ENCODE peak calls at places on chromosomes 5 and 9, in six cellular contexts. One of them, this sample, is unnamed.

GRCh38 chr9:127603226-127603625 is 8.9 kb upstream of the STXBP1 start:
- DNase-seq in brain microvascular endothelial cell: no peak
- DNase-seq in AG04450: no peak
- DNase-seq in tibial nerve: no peak
- DNase-seq in RWPE1: no peak
- DNase-seq in substantia nigra: no peak
- DNase-seq in this sample: no peak

GRCh38 chr9:132782106-132782505 is 96.0 kb downstream of the AK8 start:
- DNase-seq in brain microvascular endothelial cell: no peak
- DNase-seq in substantia nigra: no peak
- DNase-seq in tibial nerve: no peak
- DNase-seq in AG04450: no peak
- DNase-seq in RWPE1: no peak
- DNase-seq in this sample: no peak

GRCh38 chr9:108854641-108855528 is 901 bp downstream of the ACTL7B start:
- DNase-seq in tibial nerve: no peak
- DNase-seq in RWPE1: no peak
- DNase-seq in substantia nigra: no peak
- DNase-seq in brain microvascular endothelial cell: no peak
- DNase-seq in AG04450: no peak
- DNase-seq in this sample: no peak

GRCh38 chr5:107744418-107745330 is 73.9 kb upstream of the EFNA5 start:
- DNase-seq in RWPE1: no peak
- DNase-seq in AG04450: no peak
- DNase-seq in brain microvascular endothelial cell: no peak
- DNase-seq in tibial nerve: no peak
- DNase-seq in substantia nigra: no peak
- DNase-seq in this sample: no peak

GRCh38 chr5:170576602-170577584 is 73.1 kb downstream of the KCNIP1 start:
- DNase-seq in brain microvascular endothelial cell: no peak
- DNase-seq in RWPE1: no peak
- DNase-seq in substantia nigra: no peak
- DNase-seq in AG04450: no peak
- DNase-seq in tibial nerve: no peak
- DNase-seq in this sample: no peak

GRCh38 chr5:7209583-7210139 is 186.3 kb upstream of the ADCY2 start:
- DNase-seq in substantia nigra: no peak
- DNase-seq in AG04450: no peak
- DNase-seq in RWPE1: no peak
- DNase-seq in brain microvascular endothelial cell: no peak
- DNase-seq in tibial nerve: peak
- DNase-seq in this sample: peak

GRCh38 chr5:128513816-128514215 is 24.2 kb downstream of the FBN2 start:
- DNase-seq in tibial nerve: no peak
- DNase-seq in AG04450: no peak
- DNase-seq in substantia nigra: no peak
- DNase-seq in brain microvascular endothelial cell: no peak
- DNase-seq in RWPE1: no peak
- DNase-seq in this sample: no peak

GRCh38 chr5:1363160-1363559 is 18.3 kb upstream of the CLPTM1L start:
- DNase-seq in AG04450: no peak
- DNase-seq in RWPE1: no peak
- DNase-seq in brain microvascular endothelial cell: no peak
- DNase-seq in substantia nigra: no peak
- DNase-seq in tibial nerve: no peak
- DNase-seq in this sample: no peak

GRCh38 chr5:171269717-171270116 is 39.3 kb upstream of the TLX3 start:
- DNase-seq in brain microvascular endothelial cell: no peak
- DNase-seq in RWPE1: peak
- DNase-seq in substantia nigra: no peak
- DNase-seq in tibial nerve: no peak
- DNase-seq in AG04450: peak
- DNase-seq in this sample: no peak

GRCh38 chr5:93340881-93341280 is 240.1 kb downstream of the NR2F1-AS1 start:
- DNase-seq in tibial nerve: no peak
- DNase-seq in brain microvascular endothelial cell: no peak
- DNase-seq in RWPE1: no peak
- DNase-seq in AG04450: no peak
- DNase-seq in substantia nigra: no peak
- DNase-seq in this sample: no peak
- H3K27ac ChIP-seq in tibial nerve: no peak
- H3K27ac ChIP-seq in brain microvascular endothelial cell: no peak
- H3K27ac ChIP-seq in RWPE1: no peak
- H3K27ac ChIP-seq in AG04450: no peak
- H3K27ac ChIP-seq in substantia nigra: no peak
- H3K27ac ChIP-seq in this sample: no peak

GRCh38 chr5:138605254-138605972 is 30.2 kb upstream of the HSPA9 start:
- DNase-seq in tibial nerve: no peak
- DNase-seq in brain microvascular endothelial cell: no peak
- DNase-seq in substantia nigra: no peak
- DNase-seq in RWPE1: no peak
- DNase-seq in AG04450: no peak
- DNase-seq in this sample: no peak

GRCh38 chr5:138611295-138612220 is 36.4 kb upstream of the HSPA9 start:
- DNase-seq in AG04450: no peak
- DNase-seq in tibial nerve: no peak
- DNase-seq in substantia nigra: peak
- DNase-seq in RWPE1: no peak
- DNase-seq in brain microvascular endothelial cell: no peak
- DNase-seq in this sample: no peak

GRCh38 chr5:138615461-138615860 is 40.3 kb upstream of the HSPA9 start:
- DNase-seq in RWPE1: no peak
- DNase-seq in brain microvascular endothelial cell: no peak
- DNase-seq in tibial nerve: no peak
- DNase-seq in substantia nigra: no peak
- DNase-seq in AG04450: no peak
- DNase-seq in this sample: no peak

GRCh38 chr5:138606378-138606777 is 31.2 kb upstream of the HSPA9 start:
- DNase-seq in AG04450: no peak
- DNase-seq in substantia nigra: no peak
- DNase-seq in brain microvascular endothelial cell: no peak
- DNase-seq in RWPE1: no peak
- DNase-seq in tibial nerve: no peak
- DNase-seq in this sample: no peak

GRCh38 chr5:138610468-138611294 is 35.5 kb upstream of the HSPA9 start:
- DNase-seq in substantia nigra: peak
- DNase-seq in RWPE1: no peak
- DNase-seq in AG04450: no peak
- DNase-seq in brain microvascular endothelial cell: no peak
- DNase-seq in tibial nerve: no peak
- DNase-seq in this sample: no peak
- H3K27ac ChIP-seq in substantia nigra: peak
- H3K27ac ChIP-seq in RWPE1: no peak
- H3K27ac ChIP-seq in AG04450: peak
- H3K27ac ChIP-seq in brain microvascular endothelial cell: no peak
- H3K27ac ChIP-seq in tibial nerve: no peak
- H3K27ac ChIP-seq in this sample: peak

GRCh38 chr5:168368854-168369253 is 77.4 kb downstream of the WWC1 start:
- DNase-seq in brain microvascular endothelial cell: no peak
- DNase-seq in AG04450: no peak
- DNase-seq in tibial nerve: no peak
- DNase-seq in substantia nigra: no peak
- DNase-seq in RWPE1: no peak
- DNase-seq in this sample: no peak

GRCh38 chr5:168364151-168364661 is 72.8 kb downstream of the WWC1 start:
- DNase-seq in AG04450: no peak
- DNase-seq in RWPE1: peak
- DNase-seq in tibial nerve: no peak
- DNase-seq in substantia nigra: no peak
- DNase-seq in brain microvascular endothelial cell: peak
- DNase-seq in this sample: no peak

GRCh38 chr5:168364738-168365550 is 73.5 kb downstream of the WWC1 start:
- DNase-seq in AG04450: no peak
- DNase-seq in substantia nigra: no peak
- DNase-seq in RWPE1: peak
- DNase-seq in tibial nerve: no peak
- DNase-seq in brain microvascular endothelial cell: no peak
- DNase-seq in this sample: no peak

GRCh38 chr5:168366124-168366523 is 74.7 kb downstream of the WWC1 start:
- DNase-seq in RWPE1: peak
- DNase-seq in brain microvascular endothelial cell: peak
- DNase-seq in tibial nerve: no peak
- DNase-seq in substantia nigra: no peak
- DNase-seq in AG04450: peak
- DNase-seq in this sample: no peak

GRCh38 chr5:168365581-168366081 is 74.2 kb downstream of the WWC1 start:
- DNase-seq in tibial nerve: peak
- DNase-seq in AG04450: no peak
- DNase-seq in brain microvascular endothelial cell: no peak
- DNase-seq in RWPE1: peak
- DNase-seq in substantia nigra: no peak
- DNase-seq in this sample: no peak
- H3K27ac ChIP-seq in tibial nerve: no peak
- H3K27ac ChIP-seq in AG04450: peak
- H3K27ac ChIP-seq in brain microvascular endothelial cell: no peak
- H3K27ac ChIP-seq in RWPE1: peak
- H3K27ac ChIP-seq in substantia nigra: no peak
- H3K27ac ChIP-seq in this sample: no peak

DNA sequence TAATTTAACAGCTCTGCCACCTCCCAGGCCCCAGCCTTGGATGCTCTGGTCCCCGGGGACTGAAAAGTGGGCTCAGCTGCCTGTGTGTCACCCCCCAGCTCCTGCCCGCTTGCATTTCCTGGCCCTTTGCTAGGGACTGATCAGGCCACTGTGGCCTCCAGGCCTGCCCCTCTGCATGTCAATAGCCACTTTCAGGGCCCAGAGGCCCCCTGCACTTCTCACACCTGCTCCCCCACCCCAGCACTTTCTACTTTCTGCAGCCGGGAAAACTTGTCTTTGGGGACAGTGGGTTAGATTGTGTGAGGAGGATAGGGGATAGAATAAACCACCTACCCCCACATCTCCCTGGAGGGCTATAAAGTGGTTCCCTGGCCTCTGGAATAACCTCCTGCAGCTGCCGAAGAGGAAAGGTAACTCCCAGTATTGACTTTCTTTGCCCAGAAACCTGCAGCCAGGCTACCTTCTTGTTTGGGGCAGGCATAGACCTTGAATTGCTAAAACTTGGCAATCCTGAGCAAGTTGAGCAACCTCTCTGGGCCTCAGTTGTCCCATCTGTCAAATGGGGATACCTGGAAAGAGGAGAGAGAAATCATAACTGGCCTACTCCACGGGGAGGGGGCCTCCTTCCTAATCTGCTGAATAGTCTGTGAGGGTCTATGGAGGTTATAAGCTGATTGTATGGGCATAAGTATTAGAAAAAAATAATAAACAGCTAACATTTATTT is 7.8 kb downstream of the AIF1L start:
- DNase-seq in tibial nerve: no peak
- DNase-seq in RWPE1: no peak
- DNase-seq in brain microvascular endothelial cell: no peak
- DNase-seq in substantia nigra: no peak
- DNase-seq in AG04450: no peak
- DNase-seq in this sample: no peak
- H3K27ac ChIP-seq in tibial nerve: no peak
- H3K27ac ChIP-seq in RWPE1: no peak
- H3K27ac ChIP-seq in brain microvascular endothelial cell: no peak
- H3K27ac ChIP-seq in substantia nigra: peak
- H3K27ac ChIP-seq in AG04450: no peak
- H3K27ac ChIP-seq in this sample: no peak

GRCh38 chr9:70574222-70574837 is 159.9 kb upstream of the KLF9 start:
- DNase-seq in RWPE1: no peak
- DNase-seq in brain microvascular endothelial cell: peak
- DNase-seq in substantia nigra: no peak
- DNase-seq in AG04450: no peak
- DNase-seq in tibial nerve: peak
- DNase-seq in this sample: no peak
- H3K27ac ChIP-seq in RWPE1: no peak
- H3K27ac ChIP-seq in brain microvascular endothelial cell: peak
- H3K27ac ChIP-seq in substantia nigra: no peak
- H3K27ac ChIP-seq in AG04450: no peak
- H3K27ac ChIP-seq in tibial nerve: peak
- H3K27ac ChIP-seq in this sample: peak

DNA sequence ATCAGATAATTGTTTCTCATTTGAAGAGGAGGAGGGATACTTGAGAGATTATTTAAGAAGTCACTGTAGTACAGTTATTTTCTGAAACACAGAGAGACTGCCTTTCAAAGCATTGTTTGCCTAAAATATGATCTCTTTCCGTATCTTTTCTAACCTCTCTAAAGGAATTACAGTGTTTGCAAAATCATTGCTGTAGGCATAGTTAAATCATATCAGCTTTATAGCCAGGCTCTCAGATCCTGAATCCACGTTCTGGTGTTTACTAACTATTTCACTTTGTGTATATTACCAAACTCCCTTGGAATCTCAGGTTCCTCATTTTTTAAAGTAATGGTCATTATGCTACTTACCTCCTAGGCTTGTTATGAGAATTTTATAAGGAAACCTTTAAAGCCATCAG is 1151.6 kb upstream of the CDH9 start:
- DNase-seq in RWPE1: no peak
- DNase-seq in brain microvascular endothelial cell: no peak
- DNase-seq in substantia nigra: no peak
- DNase-seq in tibial nerve: no peak
- DNase-seq in AG04450: no peak
- DNase-seq in this sample: no peak
- H3K27ac ChIP-seq in RWPE1: no peak
- H3K27ac ChIP-seq in brain microvascular endothelial cell: no peak
- H3K27ac ChIP-seq in substantia nigra: no peak
- H3K27ac ChIP-seq in tibial nerve: no peak
- H3K27ac ChIP-seq in AG04450: no peak
- H3K27ac ChIP-seq in this sample: no peak

DNA sequence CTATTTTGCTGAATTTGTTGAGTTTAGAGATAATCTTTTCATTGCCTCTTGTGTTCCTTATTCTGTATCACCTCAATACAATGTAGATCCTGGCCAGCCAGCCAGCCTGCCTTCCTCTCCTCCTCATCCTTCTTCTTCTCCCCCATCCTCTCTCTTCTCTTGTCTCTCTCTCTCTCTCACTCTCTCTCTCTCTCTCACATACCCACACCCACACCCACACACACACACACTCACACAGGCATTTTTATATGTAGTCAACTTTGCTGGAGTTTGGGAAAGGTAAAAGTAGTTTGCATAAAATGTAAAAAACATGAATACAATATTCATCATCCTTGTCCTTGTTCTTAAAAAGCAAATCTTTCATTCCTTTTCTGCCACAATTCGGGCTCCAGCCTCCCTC is 60.5 kb downstream of the ZFAND5 start:
- DNase-seq in AG04450: no peak
- DNase-seq in tibial nerve: no peak
- DNase-seq in brain microvascular endothelial cell: no peak
- DNase-seq in substantia nigra: no peak
- DNase-seq in RWPE1: no peak
- DNase-seq in this sample: no peak
- H3K27ac ChIP-seq in AG04450: no peak
- H3K27ac ChIP-seq in tibial nerve: peak
- H3K27ac ChIP-seq in brain microvascular endothelial cell: no peak
- H3K27ac ChIP-seq in substantia nigra: no peak
- H3K27ac ChIP-seq in RWPE1: no peak
- H3K27ac ChIP-seq in this sample: peak

This sample was measured in gastrocnemius medialis.